ENCODE peak calls at places on chromosomes 1 and 21, in seven cellular contexts. One of them, this sample, is unnamed.

GRCh38 chr1:27365372-27366112 is 1.2 kb downstream of the MAP3K6 start:
- DNase-seq in astrocyte of the spinal cord: peak
- DNase-seq in EL: peak
- DNase-seq in body of pancreas: peak
- DNase-seq in type B pancreatic cell: peak
- DNase-seq in G401: peak
- DNase-seq in amniotic stem cell: peak
- DNase-seq in this sample: peak

GRCh38 chr1:200319143-200319542 is 90.7 kb downstream of the ZNF281 start:
- DNase-seq in body of pancreas: no peak
- DNase-seq in EL: no peak
- DNase-seq in astrocyte of the spinal cord: no peak
- DNase-seq in type B pancreatic cell: no peak
- DNase-seq in G401: no peak
- DNase-seq in amniotic stem cell: no peak
- DNase-seq in this sample: no peak

GRCh38 chr21:39911286-39911685 is 44.0 kb downstream of the PCP4 start:
- DNase-seq in astrocyte of the spinal cord: no peak
- DNase-seq in type B pancreatic cell: no peak
- DNase-seq in body of pancreas: no peak
- DNase-seq in EL: no peak
- DNase-seq in amniotic stem cell: no peak
- DNase-seq in G401: no peak
- DNase-seq in this sample: peak

GRCh38 chr1:173175514-173176146 is 31.5 kb downstream of the TNFSF4 start:
- DNase-seq in astrocyte of the spinal cord: peak
- DNase-seq in G401: no peak
- DNase-seq in body of pancreas: no peak
- DNase-seq in amniotic stem cell: no peak
- DNase-seq in EL: no peak
- DNase-seq in type B pancreatic cell: no peak
- DNase-seq in this sample: peak

GRCh38 chr1:244090645-244091044 is 39.6 kb downstream of the ZBTB18 start:
- DNase-seq in EL: no peak
- DNase-seq in type B pancreatic cell: no peak
- DNase-seq in body of pancreas: no peak
- DNase-seq in astrocyte of the spinal cord: no peak
- DNase-seq in G401: no peak
- DNase-seq in amniotic stem cell: no peak
- DNase-seq in this sample: no peak

GRCh38 chr1:204418174-204419063 is 6.8 kb upstream of the PPP1R15B start:
- DNase-seq in amniotic stem cell: no peak
- DNase-seq in EL: peak
- DNase-seq in body of pancreas: no peak
- DNase-seq in G401: no peak
- DNase-seq in astrocyte of the spinal cord: peak
- DNase-seq in type B pancreatic cell: peak
- DNase-seq in this sample: peak

GRCh38 chr1:182261655-182262054 is 129.9 kb downstream of the GLUL start:
- DNase-seq in G401: no peak
- DNase-seq in amniotic stem cell: no peak
- DNase-seq in EL: no peak
- DNase-seq in body of pancreas: no peak
- DNase-seq in type B pancreatic cell: no peak
- DNase-seq in astrocyte of the spinal cord: no peak
- DNase-seq in this sample: no peak

GRCh38 chr1:186188004-186188539 is 187.0 kb downstream of the TPR start:
- DNase-seq in body of pancreas: no peak
- DNase-seq in amniotic stem cell: peak
- DNase-seq in G401: no peak
- DNase-seq in astrocyte of the spinal cord: peak
- DNase-seq in EL: peak
- DNase-seq in type B pancreatic cell: no peak
- DNase-seq in this sample: peak

GRCh38 chr1:6052543-6053205 is 7.0 kb downstream of the KCNAB2 start:
- DNase-seq in astrocyte of the spinal cord: peak
- DNase-seq in type B pancreatic cell: no peak
- DNase-seq in G401: peak
- DNase-seq in EL: peak
- DNase-seq in body of pancreas: peak
- DNase-seq in amniotic stem cell: peak
- DNase-seq in this sample: peak

GRCh38 chr1:200041337-200042118 is 14.0 kb downstream of the NR5A2 start:
- DNase-seq in G401: no peak
- DNase-seq in EL: no peak
- DNase-seq in astrocyte of the spinal cord: no peak
- DNase-seq in body of pancreas: peak
- DNase-seq in amniotic stem cell: no peak
- DNase-seq in type B pancreatic cell: no peak
- DNase-seq in this sample: no peak

GRCh38 chr1:21293537-21294265 is 3.4 kb upstream of the ECE1 start:
- DNase-seq in G401: no peak
- DNase-seq in astrocyte of the spinal cord: no peak
- DNase-seq in type B pancreatic cell: no peak
- DNase-seq in amniotic stem cell: no peak
- DNase-seq in body of pancreas: no peak
- DNase-seq in EL: no peak
- DNase-seq in this sample: no peak

GRCh38 chr1:231691618-231692259 is 65.1 kb downstream of the DISC1 start:
- DNase-seq in G401: no peak
- DNase-seq in astrocyte of the spinal cord: peak
- DNase-seq in EL: peak
- DNase-seq in amniotic stem cell: peak
- DNase-seq in type B pancreatic cell: no peak
- DNase-seq in body of pancreas: no peak
- DNase-seq in this sample: peak

GRCh38 chr1:202270871-202271326 is 70.8 kb downstream of the UBE2T start:
- DNase-seq in G401: no peak
- DNase-seq in type B pancreatic cell: peak
- DNase-seq in body of pancreas: no peak
- DNase-seq in amniotic stem cell: no peak
- DNase-seq in EL: no peak
- DNase-seq in astrocyte of the spinal cord: no peak
- DNase-seq in this sample: no peak

GRCh38 chr1:227323164-227323955 is 5.1 kb upstream of the CDC42BPA start:
- DNase-seq in body of pancreas: peak
- DNase-seq in astrocyte of the spinal cord: no peak
- DNase-seq in type B pancreatic cell: no peak
- DNase-seq in amniotic stem cell: no peak
- DNase-seq in EL: no peak
- DNase-seq in G401: no peak
- DNase-seq in this sample: no peak

GRCh38 chr1:234743866-234744581 is 134.0 kb upstream of the IRF2BP2 start:
- DNase-seq in type B pancreatic cell: no peak
- DNase-seq in G401: peak
- DNase-seq in body of pancreas: no peak
- DNase-seq in amniotic stem cell: peak
- DNase-seq in EL: peak
- DNase-seq in astrocyte of the spinal cord: peak
- DNase-seq in this sample: peak

GRCh38 chr1:217048104-217048707 is 325.0 kb upstream of the ESRRG start:
- DNase-seq in EL: peak
- DNase-seq in type B pancreatic cell: no peak
- DNase-seq in astrocyte of the spinal cord: no peak
- DNase-seq in amniotic stem cell: no peak
- DNase-seq in body of pancreas: no peak
- DNase-seq in G401: no peak
- DNase-seq in this sample: no peak

GRCh38 chr21:42006765-42007164 is 3.4 kb downstream of the ZBTB21 start:
- DNase-seq in amniotic stem cell: no peak
- DNase-seq in EL: no peak
- DNase-seq in astrocyte of the spinal cord: no peak
- DNase-seq in type B pancreatic cell: no peak
- DNase-seq in body of pancreas: no peak
- DNase-seq in G401: no peak
- DNase-seq in this sample: no peak